ENCODE peak calls at places on chromosomes 7 and 10, in four cellular contexts. L is hepatocyte; O is NB4; Y is CD4-positive, CD25-positive, alpha-beta regulatory T cell. F is an unnamed sample.

GRCh38 chr10:43372751-43373445 is 1.5 kb downstream of the FXYD4 start:
- DNase-seq in Y (no peak), L (no peak), O (no peak), F (no peak)

GRCh38 chr7:96250776-96251361 is 71.0 kb downstream of the SLC25A13 start:
- DNase-seq in Y (no peak), O (peak), L (no peak), F (no peak)

GRCh38 chr7:148014473-148014872 is 576.1 kb upstream of the C7orf33 start:
- DNase-seq in L (no peak), O (no peak), Y (no peak), F (no peak)

GRCh38 chr10:123642293-123642692 is 23.9 kb upstream of the GPR26 start:
- DNase-seq in O (no peak), Y (no peak), L (no peak), F (no peak)

GRCh38 chr10:30063098-30063497 is 3.7 kb upstream of the JCAD start:
- DNase-seq in L (no peak), Y (no peak), O (no peak), F (no peak)

GRCh38 chr7:2966466-2967078 is 77.1 kb downstream of the CARD11 start:
- DNase-seq in O (no peak), L (no peak), Y (no peak), F (no peak)

GRCh38 chr7:12174931-12175330 is 36.2 kb upstream of the TMEM106B start:
- DNase-seq in L (no peak), Y (no peak), O (no peak), F (no peak)

GRCh38 chr7:88449410-88449809 is 142.7 kb upstream of the STEAP4 start:
- DNase-seq in O (no peak), L (no peak), Y (no peak), F (no peak)

GRCh38 chr7:134827889-134828288 is 48.5 kb downstream of the CALD1 start:
- DNase-seq in O (no peak), Y (no peak), L (no peak), F (peak)

GRCh38 chr7:80145780-80146422 is 11.3 kb downstream of the GNAI1 start:
- DNase-seq in L (peak), O (no peak), Y (no peak), F (peak)

GRCh38 chr7:158856883-158857668 is 718 bp downstream of the DYNC2I1 start:
- DNase-seq in L (no peak), Y (no peak), O (no peak), F (no peak)

GRCh38 chr7:18855796-18856195 is 261.6 kb downstream of the TWIST1 start:
- DNase-seq in O (no peak), Y (no peak), L (no peak), F (peak)

GRCh38 chr10:14659626-14660196 is 115.0 kb downstream of the FAM107B start:
- DNase-seq in L (no peak), Y (no peak), O (peak), F (no peak)

GRCh38 chr10:36994886-36995285 is 130.5 kb upstream of the ANKRD30A start:
- DNase-seq in O (no peak), Y (no peak), L (no peak), F (no peak)

GRCh38 chr10:86344281-86344680 is 22.3 kb downstream of the GRID1 start:
- DNase-seq in Y (no peak), L (no peak), O (no peak), F (no peak)

GRCh38 chr10:131815366-131816156 is 85.2 kb upstream of the PPP2R2D start:
- DNase-seq in O (no peak), L (no peak), Y (no peak), F (no peak)

GRCh38 chr7:81482600-81483186 is 287.2 kb downstream of the HGF start:
- DNase-seq in Y (no peak), O (peak), L (no peak), F (peak)

GRCh38 chr7:69962077-69962855 is 364.0 kb downstream of the AUTS2 start:
- DNase-seq in O (no peak), L (peak), Y (no peak), F (peak)

GRCh38 chr10:49177391-49178355 is 10.5 kb downstream of the TMEM273 start:
- DNase-seq in L (peak), O (peak), Y (no peak), F (peak)

GRCh38 chr10:92239600-92240288 is 51.1 kb downstream of the CPEB3 start:
- DNase-seq in O (peak), Y (peak), L (peak), F (no peak)

DNA sequence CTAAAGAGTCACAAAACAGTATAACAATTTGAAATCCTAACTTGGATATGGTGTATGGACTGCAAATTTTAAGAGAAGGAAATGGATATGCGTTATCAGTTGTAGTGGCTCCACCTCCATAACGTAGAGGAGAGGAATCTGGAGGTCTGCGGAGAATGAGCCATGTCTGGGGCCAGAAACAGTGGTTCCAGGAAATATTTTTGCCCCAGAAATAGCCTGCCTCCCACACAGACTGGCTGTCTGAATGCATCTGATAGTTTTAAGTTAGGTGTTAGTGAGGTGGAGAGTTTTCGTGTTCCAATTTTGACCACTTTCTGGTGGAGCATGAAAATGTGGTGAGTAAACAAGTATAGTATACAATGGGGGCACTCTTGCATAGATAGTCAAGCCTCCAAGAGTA is 1.6 kb downstream of the PHTF2 start:
- DNase-seq in L (peak), O (no peak), Y (no peak), F (no peak)
- H3K4me3 ChIP-seq in L (peak), O (peak), Y (peak), F (peak)

GRCh38 chr10:76072384-76072783 is 641.0 kb downstream of the LRMDA start:
- DNase-seq in L (no peak), O (no peak), Y (no peak), F (no peak)

GRCh38 chr10:76070861-76071260 is 639.4 kb downstream of the LRMDA start:
- DNase-seq in Y (no peak), O (no peak), L (no peak), F (no peak)

GRCh38 chr10:76066457-76066856 is 635.0 kb downstream of the LRMDA start:
- DNase-seq in L (no peak), Y (no peak), O (no peak), F (no peak)

GRCh38 chr10:76071638-76072317 is 640.4 kb downstream of the LRMDA start:
- DNase-seq in Y (no peak), O (no peak), L (no peak), F (peak)

DNA sequence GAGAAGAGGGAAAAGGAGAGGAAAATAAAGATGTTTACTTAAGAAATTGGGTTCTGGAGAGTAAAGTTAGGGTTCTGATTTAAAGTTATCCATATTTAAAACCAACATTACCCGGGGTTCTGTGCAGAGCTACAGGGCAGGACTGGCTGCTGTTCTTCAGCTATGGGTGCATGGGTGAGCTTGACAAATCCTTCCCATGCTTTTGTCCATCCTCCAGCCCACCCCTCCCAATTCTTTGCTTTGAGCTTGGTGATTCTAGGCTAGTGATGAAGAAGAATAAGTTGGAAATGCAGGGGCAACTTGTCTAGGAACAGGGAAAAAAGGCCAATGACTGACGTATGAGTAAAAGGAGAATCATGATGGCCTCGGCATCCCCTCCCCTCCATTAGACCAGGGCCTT is 636.0 kb downstream of the LRMDA start:
- DNase-seq in O (no peak), Y (no peak), L (no peak), F (no peak)
- H3K4me3 ChIP-seq in O (no peak), Y (no peak), L (no peak), F (no peak)

GRCh38 chr10:3781458-3782098 is 3.4 kb downstream of the KLF6 start:
- DNase-seq in Y (peak), O (peak), L (no peak), F (no peak)
- H3K4me3 ChIP-seq in Y (peak), O (peak), L (peak), F (peak)

DNA sequence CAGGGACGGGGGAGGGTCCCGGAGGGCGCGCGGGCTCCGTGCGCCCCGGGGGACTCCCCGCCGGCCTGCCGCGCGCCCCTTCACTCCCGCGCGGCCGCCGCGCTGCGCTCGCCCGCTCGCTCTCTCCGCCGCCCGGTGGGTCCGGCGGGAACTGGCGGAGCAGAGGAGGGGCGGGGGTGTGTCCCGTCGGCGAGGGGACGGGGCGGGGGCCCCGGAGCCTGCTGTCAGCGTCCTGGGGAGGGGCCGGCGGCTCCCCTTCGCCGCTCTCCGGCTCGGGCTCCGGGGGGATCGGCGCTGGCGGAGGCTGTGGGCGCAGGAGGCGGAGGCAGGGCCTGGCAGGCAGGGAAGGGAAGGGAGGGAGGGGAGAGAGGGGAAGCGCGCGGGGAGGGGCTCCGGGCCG is at the start of gene SH3PXD2A:
- DNase-seq in L (peak), O (peak), Y (peak), F (no peak)
- H3K4me3 ChIP-seq in L (peak), O (peak), Y (peak), F (peak)

DNA sequence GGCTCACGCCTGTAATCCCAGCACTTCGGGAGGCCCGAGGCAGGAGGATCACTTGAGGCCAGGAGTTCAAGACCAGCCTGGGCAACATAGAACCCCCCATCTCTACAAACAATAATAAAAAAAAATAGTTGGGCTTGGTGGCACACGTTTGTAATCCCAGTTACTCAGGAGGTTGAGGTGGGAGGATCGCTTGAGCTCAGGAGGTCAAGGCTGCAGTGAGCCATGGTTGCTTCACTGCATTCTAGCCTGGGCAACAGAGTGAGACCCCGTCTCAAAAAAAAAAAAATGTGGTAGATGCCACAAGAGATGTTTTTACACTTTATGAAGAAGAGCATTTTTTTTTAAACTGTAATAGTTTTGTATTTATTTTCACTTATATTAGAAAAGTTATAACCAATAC is 12.8 kb downstream of the NYAP1 start:
- DNase-seq in O (no peak), Y (no peak), L (no peak), F (no peak)
- H3K4me3 ChIP-seq in O (no peak), Y (no peak), L (no peak), F (no peak)